ENCODE peak calls at places on chromosomes 11 and 22, in eight cellular contexts. C is foreskin fibroblast; U is stimulated activated effector memory CD8-positive, alpha-beta T cell treated with anti-CD3 and anti-CD28 coated beads, Interleukin-12 subunit alpha, Interleukin-12 subunit beta, amount 100 ng/mL, for 72 hours; R is germinal center; N is COR-L47; O is NCI-H510A; W is ELR; Q is transverse colon. F is an unnamed sample.

GRCh38 chr11:34492806-34493414 is 20.7 kb downstream of the ELF5 start:
- DNase-seq in C (peak; percentile 82), U (no peak), R (peak; percentile 47), N (peak; percentile 58), O (no peak), W (peak; percentile 73), Q (peak; percentile 53), F (peak; percentile 67)

GRCh38 chr11:63020671-63021255 is 5.1 kb upstream of the SLC22A8 start:
- DNase-seq in C (no peak), U (peak; percentile 13), R (no peak), N (no peak), O (no peak), W (peak; percentile 17), Q (no peak), F (no peak)

GRCh38 chr11:131897247-131897646 is 526.8 kb downstream of the NTM start:
- DNase-seq in C (peak; percentile 38), U (no peak), R (no peak), N (no peak), O (no peak), W (no peak), Q (no peak), F (no peak)

GRCh38 chr22:35842954-35843353 is 125.3 kb downstream of the APOL5 start:
- DNase-seq in C (peak; percentile 73), U (no peak), R (peak; percentile 26), N (peak; percentile 55), O (peak; percentile 16), W (peak; percentile 80), Q (no peak), F (peak; percentile 67)

GRCh38 chr11:11798586-11799438 is 43.0 kb upstream of the USP47 start:
- DNase-seq in C (peak; percentile 88), U (peak; percentile 65), R (peak; percentile 39), N (peak; percentile 61), O (no peak), W (peak; percentile 81), Q (peak; percentile 88), F (peak; percentile 69)

GRCh38 chr22:19679476-19680099 is 34.7 kb upstream of the SEPTIN5 start:
- DNase-seq in C (peak; percentile 32), U (peak; percentile 29), R (peak; percentile 30), N (no peak), O (no peak), W (peak; percentile 38), Q (peak; percentile 27), F (peak; percentile 6)

GRCh38 chr11:22472306-22472705 is 134.1 kb downstream of the SLC17A6 start:
- DNase-seq in C (no peak), U (no peak), R (no peak), N (no peak), O (no peak), W (no peak), Q (no peak), F (no peak)

GRCh38 chr11:68843703-68844312 is 2.1 kb upstream of the CPT1A start:
- DNase-seq in C (no peak), U (peak; percentile 66), R (peak; percentile 82), N (peak; percentile 36), O (peak; percentile 93), W (no peak), Q (peak; percentile 95), F (peak; percentile 70)

GRCh38 chr22:48785792-48786678 is 1041.6 kb downstream of the BRD1 start:
- DNase-seq in C (no peak), U (no peak), R (no peak), N (no peak), O (no peak), W (no peak), Q (no peak), F (no peak)

GRCh38 chr22:20868225-20868944 is 9.6 kb downstream of the SNAP29 start:
- DNase-seq in C (peak; percentile 71), U (no peak), R (no peak), N (no peak), O (no peak), W (no peak), Q (no peak), F (no peak)

GRCh38 chr11:134678152-134678551 is 266.1 kb upstream of the B3GAT1 start:
- DNase-seq in C (no peak), U (no peak), R (no peak), N (no peak), O (no peak), W (no peak), Q (no peak), F (no peak)

GRCh38 chr22:29208879-29209623 is 3.4 kb downstream of the EMID1 start:
- DNase-seq in C (no peak), U (no peak), R (peak; percentile 67), N (no peak), O (no peak), W (no peak), Q (peak; percentile 20), F (peak; percentile 30)

GRCh38 chr11:102430158-102430836 is 22.3 kb downstream of the TMEM123 start:
- DNase-seq in C (peak; percentile 57), U (no peak), R (peak; percentile 75), N (no peak), O (no peak), W (peak; percentile 40), Q (no peak), F (peak; percentile 95)

GRCh38 chr11:59857444-59858434 is 8.5 kb downstream of the TCN1 start:
- DNase-seq in C (no peak), U (no peak), R (no peak), N (no peak), O (no peak), W (peak; percentile 73), Q (no peak), F (no peak)

GRCh38 chr11:120794748-120795147 is 229.2 kb upstream of the TBCEL start:
- DNase-seq in C (no peak), U (no peak), R (no peak), N (no peak), O (no peak), W (no peak), Q (no peak), F (no peak)

GRCh38 chr11:61828629-61829407 is 718 bp downstream of the FADS2 start:
- DNase-seq in C (peak; percentile 66), U (peak; percentile 45), R (peak; percentile 44), N (peak; percentile 53), O (peak; percentile 26), W (peak; percentile 34), Q (no peak), F (no peak)

GRCh38 chr22:39291501-39291900 is 27.9 kb downstream of the RPL3 start:
- DNase-seq in C (no peak), U (no peak), R (no peak), N (no peak), O (no peak), W (no peak), Q (no peak), F (no peak)

GRCh38 chr11:118536726-118537125 is 5.7 kb downstream of the TMEM25 start:
- DNase-seq in C (peak; percentile 34), U (no peak), R (no peak), N (no peak), O (no peak), W (no peak), Q (no peak), F (no peak)

GRCh38 chr11:2991477-2992233 is 474 bp downstream of the NAP1L4 start:
- DNase-seq in C (peak; percentile 75), U (no peak), R (no peak), N (peak; percentile 68), O (no peak), W (peak; percentile 49), Q (no peak), F (no peak)

GRCh38 chr11:78912778-78913177 is 338.1 kb upstream of the NARS2 start:
- DNase-seq in C (no peak), U (no peak), R (no peak), N (no peak), O (no peak), W (no peak), Q (no peak), F (no peak)

GRCh38 chr11:60942970-60943565 is 8.9 kb downstream of the SLC15A3 start:
- DNase-seq in C (no peak), U (no peak), R (no peak), N (peak; percentile 63), O (peak; percentile 81), W (no peak), Q (peak; percentile 55), F (no peak)

GRCh38 chr11:129324533-129325175 is 51.0 kb upstream of the BARX2 start:
- DNase-seq in C (peak; percentile 50), U (no peak), R (no peak), N (no peak), O (peak; percentile 59), W (peak; percentile 3), Q (peak; percentile 68), F (no peak)

GRCh38 chr22:20083891-20084546 is 4.0 kb downstream of the DGCR8 start:
- DNase-seq in C (no peak), U (no peak), R (no peak), N (no peak), O (no peak), W (no peak), Q (no peak), F (no peak)

GRCh38 chr11:33835143-33835878 is 56.6 kb downstream of the LMO2 start:
- DNase-seq in C (peak; percentile 81), U (no peak), R (no peak), N (peak; percentile 17), O (no peak), W (peak; percentile 83), Q (no peak), F (peak; percentile 21)

GRCh38 chr11:124724854-124725718 is 14.7 kb upstream of the NRGN start:
- DNase-seq in C (no peak), U (no peak), R (peak; percentile 57), N (no peak), O (no peak), W (no peak), Q (peak; percentile 42), F (peak; percentile 69)

GRCh38 chr11:125344846-125345705 is 151.0 kb downstream of the FEZ1 start:
- DNase-seq in C (no peak), U (no peak), R (no peak), N (no peak), O (no peak), W (no peak), Q (no peak), F (no peak)

GRCh38 chr11:70060611-70061293 is 17.4 kb upstream of the ANO1 start:
- DNase-seq in C (no peak), U (no peak), R (no peak), N (no peak), O (no peak), W (no peak), Q (no peak), F (no peak)

GRCh38 chr22:41366323-41367014 is 15.3 kb upstream of the TEF start:
- DNase-seq in C (peak; percentile 43), U (no peak), R (no peak), N (no peak), O (no peak), W (no peak), Q (no peak), F (no peak)

GRCh38 chr22:20741634-20742581 is 32.0 kb upstream of the SERPIND1 start:
- DNase-seq in C (peak; percentile 54), U (no peak), R (peak; percentile 60), N (no peak), O (no peak), W (peak; percentile 62), Q (peak; percentile 22), F (peak; percentile 59)

GRCh38 chr11:122189259-122189658 is 73.2 kb upstream of the BLID start:
- DNase-seq in C (peak; percentile 95), U (no peak), R (no peak), N (no peak), O (no peak), W (peak; percentile 98), Q (no peak), F (no peak)

GRCh38 chr11:1836011-1836945 is 1.5 kb downstream of the SYT8 start:
- DNase-seq in C (no peak), U (no peak), R (no peak), N (no peak), O (no peak), W (no peak), Q (no peak), F (no peak)

GRCh38 chr22:46511391-46512370 is 25.7 kb downstream of the CELSR1 start:
- DNase-seq in C (no peak), U (no peak), R (no peak), N (no peak), O (no peak), W (no peak), Q (no peak), F (no peak)

GRCh38 chr22:23072035-23072910 is 2.0 kb downstream of the GNAZ start:
- DNase-seq in C (peak; percentile 74), U (no peak), R (no peak), N (no peak), O (no peak), W (peak; percentile 84), Q (no peak), F (no peak)

GRCh38 chr11:13717331-13717730 is 48.9 kb downstream of the FAR1 start:
- DNase-seq in C (peak; percentile 62), U (no peak), R (no peak), N (no peak), O (no peak), W (peak; percentile 83), Q (no peak), F (no peak)